ENCODE peak calls at places on chromosome 13, in seven cellular contexts. One of them, this sample, is unnamed.

GRCh38 chr13:33446821-33447481 is 161.4 kb upstream of the STARD13 start:
- DNase-seq in pancreas: no peak
- DNase-seq in cardiac muscle cell: no peak
- DNase-seq in fibroblast of lung: no peak
- DNase-seq in HFF-Myc: peak; percentile 49
- DNase-seq in uterus: no peak
- DNase-seq in astrocyte: no peak
- DNase-seq in this sample: no peak

GRCh38 chr13:80177327-80177726 is 163.6 kb downstream of the SPRY2 start:
- DNase-seq in pancreas: no peak
- DNase-seq in cardiac muscle cell: no peak
- DNase-seq in fibroblast of lung: peak; percentile 31
- DNase-seq in HFF-Myc: no peak
- DNase-seq in uterus: no peak
- DNase-seq in astrocyte: peak; percentile 32
- DNase-seq in this sample: no peak

GRCh38 chr13:27822258-27822872 is 30.1 kb downstream of the GSX1 start:
- DNase-seq in pancreas: no peak
- DNase-seq in cardiac muscle cell: no peak
- DNase-seq in fibroblast of lung: no peak
- DNase-seq in HFF-Myc: no peak
- DNase-seq in uterus: no peak
- DNase-seq in astrocyte: no peak
- DNase-seq in this sample: no peak

GRCh38 chr13:67120872-67121531 is 109.1 kb downstream of the PCDH9 start:
- DNase-seq in pancreas: no peak
- DNase-seq in cardiac muscle cell: no peak
- DNase-seq in fibroblast of lung: peak; percentile 39
- DNase-seq in HFF-Myc: no peak
- DNase-seq in uterus: no peak
- DNase-seq in astrocyte: peak; percentile 35
- DNase-seq in this sample: no peak

GRCh38 chr13:109333893-109334651 is 452.3 kb downstream of the IRS2 start:
- DNase-seq in pancreas: no peak
- DNase-seq in cardiac muscle cell: no peak
- DNase-seq in fibroblast of lung: no peak
- DNase-seq in HFF-Myc: no peak
- DNase-seq in uterus: no peak
- DNase-seq in astrocyte: no peak
- DNase-seq in this sample: no peak

GRCh38 chr13:76976488-76976887 is 15.4 kb upstream of the CLN5 start:
- DNase-seq in pancreas: no peak
- DNase-seq in cardiac muscle cell: no peak
- DNase-seq in fibroblast of lung: peak; percentile 87
- DNase-seq in HFF-Myc: peak; percentile 67
- DNase-seq in uterus: no peak
- DNase-seq in astrocyte: peak; percentile 87
- DNase-seq in this sample: no peak

GRCh38 chr13:94515352-94515751 is 35.9 kb upstream of the DCT start:
- DNase-seq in pancreas: no peak
- DNase-seq in cardiac muscle cell: no peak
- DNase-seq in fibroblast of lung: no peak
- DNase-seq in HFF-Myc: no peak
- DNase-seq in uterus: no peak
- DNase-seq in astrocyte: no peak
- DNase-seq in this sample: no peak

GRCh38 chr13:93268327-93269028 is 41.9 kb downstream of the GPC6 start:
- DNase-seq in pancreas: no peak
- DNase-seq in cardiac muscle cell: peak; percentile 61
- DNase-seq in fibroblast of lung: no peak
- DNase-seq in HFF-Myc: no peak
- DNase-seq in uterus: no peak
- DNase-seq in astrocyte: no peak
- DNase-seq in this sample: no peak

GRCh38 chr13:74200081-74200480 is 65.9 kb upstream of the KLF12 start:
- DNase-seq in pancreas: no peak
- DNase-seq in cardiac muscle cell: no peak
- DNase-seq in fibroblast of lung: peak; percentile 66
- DNase-seq in HFF-Myc: no peak
- DNase-seq in uterus: no peak
- DNase-seq in astrocyte: peak; percentile 53
- DNase-seq in this sample: no peak

GRCh38 chr13:94435604-94436226 is 43.8 kb downstream of the DCT start:
- DNase-seq in pancreas: no peak
- DNase-seq in cardiac muscle cell: peak; percentile 74
- DNase-seq in fibroblast of lung: peak; percentile 46
- DNase-seq in HFF-Myc: peak; percentile 29
- DNase-seq in uterus: no peak
- DNase-seq in astrocyte: peak; percentile 33
- DNase-seq in this sample: peak; percentile 40

GRCh38 chr13:70128098-70128497 is 19.8 kb upstream of the KLHL1 start:
- DNase-seq in pancreas: no peak
- DNase-seq in cardiac muscle cell: no peak
- DNase-seq in fibroblast of lung: no peak
- DNase-seq in HFF-Myc: no peak
- DNase-seq in uterus: no peak
- DNase-seq in astrocyte: no peak
- DNase-seq in this sample: no peak

GRCh38 chr13:94858856-94859811 is 146.8 kb upstream of the SOX21 start:
- DNase-seq in pancreas: peak; percentile 16
- DNase-seq in cardiac muscle cell: peak; percentile 87
- DNase-seq in fibroblast of lung: peak; percentile 38
- DNase-seq in HFF-Myc: peak; percentile 12
- DNase-seq in uterus: peak; percentile 53
- DNase-seq in astrocyte: peak; percentile 30
- DNase-seq in this sample: no peak

GRCh38 chr13:76944457-76944856 is 3.9 kb upstream of the ACOD1 start:
- DNase-seq in pancreas: no peak
- DNase-seq in cardiac muscle cell: peak; percentile 70
- DNase-seq in fibroblast of lung: peak; percentile 69
- DNase-seq in HFF-Myc: no peak
- DNase-seq in uterus: no peak
- DNase-seq in astrocyte: peak; percentile 56
- DNase-seq in this sample: no peak

GRCh38 chr13:42803563-42804212 is 22.3 kb downstream of the FAM216B start:
- DNase-seq in pancreas: no peak
- DNase-seq in cardiac muscle cell: peak; percentile 37
- DNase-seq in fibroblast of lung: no peak
- DNase-seq in HFF-Myc: no peak
- DNase-seq in uterus: no peak
- DNase-seq in astrocyte: no peak
- DNase-seq in this sample: no peak

GRCh38 chr13:97205971-97206370 is 16.2 kb upstream of the MBNL2 start:
- DNase-seq in pancreas: no peak
- DNase-seq in cardiac muscle cell: peak; percentile 66
- DNase-seq in fibroblast of lung: peak; percentile 68
- DNase-seq in HFF-Myc: no peak
- DNase-seq in uterus: no peak
- DNase-seq in astrocyte: peak; percentile 58
- DNase-seq in this sample: peak; percentile 82

GRCh38 chr13:26186141-26186870 is 35.8 kb downstream of the RNF6 start:
- DNase-seq in pancreas: peak; percentile 91
- DNase-seq in cardiac muscle cell: peak; percentile 96
- DNase-seq in fibroblast of lung: peak; percentile 94
- DNase-seq in HFF-Myc: peak; percentile 65
- DNase-seq in uterus: peak; percentile 83
- DNase-seq in astrocyte: peak; percentile 90
- DNase-seq in this sample: peak; percentile 69

GRCh38 chr13:47680752-47681151 is 320.3 kb downstream of the SUCLA2 start:
- DNase-seq in pancreas: no peak
- DNase-seq in cardiac muscle cell: peak; percentile 46
- DNase-seq in fibroblast of lung: peak; percentile 63
- DNase-seq in HFF-Myc: no peak
- DNase-seq in uterus: no peak
- DNase-seq in astrocyte: peak; percentile 64
- DNase-seq in this sample: peak; percentile 56

GRCh38 chr13:42760949-42761348 is 20.4 kb upstream of the FAM216B start:
- DNase-seq in pancreas: peak; percentile 22
- DNase-seq in cardiac muscle cell: peak; percentile 92
- DNase-seq in fibroblast of lung: peak; percentile 45
- DNase-seq in HFF-Myc: no peak
- DNase-seq in uterus: no peak
- DNase-seq in astrocyte: peak; percentile 42
- DNase-seq in this sample: no peak

GRCh38 chr13:101417043-101417406 is 717 bp upstream of the NALCN start:
- DNase-seq in pancreas: no peak
- DNase-seq in cardiac muscle cell: peak; percentile 65
- DNase-seq in fibroblast of lung: peak; percentile 64
- DNase-seq in HFF-Myc: no peak
- DNase-seq in uterus: no peak
- DNase-seq in astrocyte: peak; percentile 51
- DNase-seq in this sample: peak; percentile 46

GRCh38 chr13:94613051-94613450 is 11.4 kb downstream of the GPR180 start:
- DNase-seq in pancreas: no peak
- DNase-seq in cardiac muscle cell: no peak
- DNase-seq in fibroblast of lung: no peak
- DNase-seq in HFF-Myc: no peak
- DNase-seq in uterus: no peak
- DNase-seq in astrocyte: no peak
- DNase-seq in this sample: no peak

GRCh38 chr13:98327326-98328314 is 150.6 kb upstream of the RNF113B start:
- DNase-seq in pancreas: no peak
- DNase-seq in cardiac muscle cell: peak; percentile 65
- DNase-seq in fibroblast of lung: peak; percentile 88
- DNase-seq in HFF-Myc: no peak
- DNase-seq in uterus: no peak
- DNase-seq in astrocyte: peak; percentile 83
- DNase-seq in this sample: peak; percentile 53

GRCh38 chr13:96093296-96094006 is 3.5 kb downstream of the HS6ST3 start:
- DNase-seq in pancreas: no peak
- DNase-seq in cardiac muscle cell: no peak
- DNase-seq in fibroblast of lung: no peak
- DNase-seq in HFF-Myc: no peak
- DNase-seq in uterus: no peak
- DNase-seq in astrocyte: no peak
- DNase-seq in this sample: no peak

GRCh38 chr13:35599385-35599784 is 122.9 kb upstream of the MAB21L1 start:
- DNase-seq in pancreas: no peak
- DNase-seq in cardiac muscle cell: peak; percentile 8
- DNase-seq in fibroblast of lung: no peak
- DNase-seq in HFF-Myc: no peak
- DNase-seq in uterus: no peak
- DNase-seq in astrocyte: no peak
- DNase-seq in this sample: no peak

GRCh38 chr13:105336706-105337582 is 1198.5 kb downstream of the EFNB2 start:
- DNase-seq in pancreas: no peak
- DNase-seq in cardiac muscle cell: peak; percentile 31
- DNase-seq in fibroblast of lung: peak; percentile 75
- DNase-seq in HFF-Myc: no peak
- DNase-seq in uterus: no peak
- DNase-seq in astrocyte: peak; percentile 55
- DNase-seq in this sample: peak; percentile 74

GRCh38 chr13:26660185-26660584 is 100.4 kb downstream of the GPR12 start:
- DNase-seq in pancreas: no peak
- DNase-seq in cardiac muscle cell: no peak
- DNase-seq in fibroblast of lung: no peak
- DNase-seq in HFF-Myc: no peak
- DNase-seq in uterus: no peak
- DNase-seq in astrocyte: no peak
- DNase-seq in this sample: no peak

GRCh38 chr13:89660752-89661151 is 1686.7 kb upstream of the MIR17HG start:
- DNase-seq in pancreas: no peak
- DNase-seq in cardiac muscle cell: no peak
- DNase-seq in fibroblast of lung: no peak
- DNase-seq in HFF-Myc: no peak
- DNase-seq in uterus: no peak
- DNase-seq in astrocyte: no peak
- DNase-seq in this sample: no peak

DNA sequence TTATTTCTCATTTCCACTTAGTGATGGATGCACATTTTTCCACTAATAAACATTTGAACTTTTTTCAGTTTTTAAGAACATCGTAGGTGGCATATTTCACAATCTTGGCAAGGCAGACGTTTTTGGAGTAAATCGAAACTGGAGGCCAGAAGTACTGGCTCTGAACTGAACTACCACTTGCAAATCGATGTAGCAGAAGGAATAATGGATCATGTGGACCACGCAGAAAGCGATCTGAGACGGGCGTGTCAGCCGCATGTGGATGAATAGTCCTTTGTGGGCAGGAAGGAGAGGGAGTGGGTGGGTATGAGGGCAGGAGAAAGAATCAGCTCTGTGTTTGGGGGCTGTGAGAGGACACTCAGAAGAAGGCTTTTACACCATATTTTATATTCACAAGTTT is 90.4 kb downstream of the COL4A2 start:
- DNase-seq in pancreas: no peak
- DNase-seq in cardiac muscle cell: peak; percentile 90
- DNase-seq in fibroblast of lung: peak; percentile 90
- DNase-seq in HFF-Myc: no peak
- DNase-seq in uterus: peak; percentile 69
- DNase-seq in astrocyte: peak; percentile 91
- DNase-seq in this sample: no peak
- H3K4me3 ChIP-seq in pancreas: no peak overlapping the region
- H3K4me3 ChIP-seq in cardiac muscle cell: no peak overlapping the region
- H3K4me3 ChIP-seq in fibroblast of lung: peak overlapping the region; percentile 44
- H3K4me3 ChIP-seq in HFF-Myc: peak overlapping the region; percentile 20
- H3K4me3 ChIP-seq in uterus: peak overlapping the region; percentile 27
- H3K4me3 ChIP-seq in astrocyte: no peak overlapping the region
- H3K4me3 ChIP-seq in this sample: no peak overlapping the region

GRCh38 chr13:112057434-112057735 is 9.6 kb upstream of the SOX1 start:
- DNase-seq in pancreas: no peak
- DNase-seq in cardiac muscle cell: no peak
- DNase-seq in fibroblast of lung: no peak
- DNase-seq in HFF-Myc: no peak
- DNase-seq in uterus: no peak
- DNase-seq in astrocyte: no peak
- DNase-seq in this sample: no peak
- H3K4me3 ChIP-seq in pancreas: no peak overlapping the region
- H3K4me3 ChIP-seq in cardiac muscle cell: no peak overlapping the region
- H3K4me3 ChIP-seq in fibroblast of lung: no peak overlapping the region
- H3K4me3 ChIP-seq in HFF-Myc: no peak overlapping the region
- H3K4me3 ChIP-seq in uterus: no peak overlapping the region
- H3K4me3 ChIP-seq in astrocyte: no peak overlapping the region
- H3K4me3 ChIP-seq in this sample: no peak overlapping the region

DNA sequence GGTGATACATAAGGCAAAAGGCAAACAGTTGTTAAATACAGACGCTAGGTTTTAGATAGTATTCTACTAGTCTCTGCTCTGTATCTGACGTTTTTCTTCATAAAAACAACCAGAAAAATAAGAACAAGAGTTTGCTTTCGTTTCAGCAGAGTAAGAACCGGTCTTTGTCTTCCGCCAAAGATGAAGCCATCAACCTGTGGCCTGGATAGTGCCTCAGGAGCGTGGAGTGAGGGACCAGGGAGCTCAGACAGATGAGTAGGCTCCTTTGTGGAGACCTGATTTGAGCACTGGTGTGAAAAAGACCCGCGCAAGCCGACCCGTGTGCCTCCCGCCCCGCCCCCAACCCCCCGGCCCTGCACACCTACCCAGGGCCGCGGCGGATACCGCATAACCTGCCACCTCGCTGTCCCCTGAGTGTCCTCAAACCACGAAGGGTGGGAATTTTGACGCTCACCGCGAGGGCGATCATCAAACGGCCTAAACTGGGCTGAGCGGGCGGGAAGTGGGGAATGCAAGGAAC is 969 bp upstream of the LMO7 start:
- DNase-seq in pancreas: peak; percentile 27
- DNase-seq in cardiac muscle cell: no peak
- DNase-seq in fibroblast of lung: peak; percentile 39
- DNase-seq in HFF-Myc: no peak
- DNase-seq in uterus: no peak
- DNase-seq in astrocyte: no peak
- DNase-seq in this sample: no peak
- H3K4me3 ChIP-seq in pancreas: peak overlapping the region; percentile 62
- H3K4me3 ChIP-seq in cardiac muscle cell: peak overlapping the region; percentile 43
- H3K4me3 ChIP-seq in fibroblast of lung: peak overlapping the region; percentile 92
- H3K4me3 ChIP-seq in HFF-Myc: peak overlapping the region; percentile 94
- H3K4me3 ChIP-seq in uterus: peak overlapping the region; percentile 66
- H3K4me3 ChIP-seq in astrocyte: peak overlapping the region; percentile 55
- H3K4me3 ChIP-seq in this sample: peak overlapping the region; percentile 33

GRCh38 chr13:24746618-24747247 is 17.2 kb upstream of the RNF17 start:
- DNase-seq in pancreas: no peak
- DNase-seq in cardiac muscle cell: peak; percentile 38
- DNase-seq in fibroblast of lung: peak; percentile 12
- DNase-seq in HFF-Myc: no peak
- DNase-seq in uterus: no peak
- DNase-seq in astrocyte: no peak
- DNase-seq in this sample: no peak
- H3K4me3 ChIP-seq in pancreas: no peak overlapping the region
- H3K4me3 ChIP-seq in cardiac muscle cell: peak overlapping the region; percentile 34
- H3K4me3 ChIP-seq in fibroblast of lung: no peak overlapping the region
- H3K4me3 ChIP-seq in HFF-Myc: no peak overlapping the region
- H3K4me3 ChIP-seq in uterus: no peak overlapping the region
- H3K4me3 ChIP-seq in astrocyte: peak overlapping the region; percentile 37
- H3K4me3 ChIP-seq in this sample: no peak overlapping the region

This sample was measured in retinal pigment epithelial cell.